ENCODE peak calls at places on chromosome 9, in ten cellular contexts. One of them, this sample, is unnamed.

GRCh38 chr9:29208670-29209069 is 1635.4 kb upstream of the C9orf72 start:
- DNase-seq in GM12865: no peak
- DNase-seq in upper lobe of left lung: no peak
- DNase-seq in adrenal gland: no peak
- DNase-seq in dorsolateral prefrontal cortex: no peak
- DNase-seq in AG10803: no peak
- DNase-seq in psoas muscle: no peak
- DNase-seq in AG04450: no peak
- DNase-seq in GM23338: peak; percentile 6
- DNase-seq in PC-9: no peak
- DNase-seq in this sample: no peak

GRCh38 chr9:4507731-4508130 is 17.5 kb downstream of the SLC1A1 start:
- DNase-seq in GM12865: no peak
- DNase-seq in upper lobe of left lung: no peak
- DNase-seq in adrenal gland: no peak
- DNase-seq in dorsolateral prefrontal cortex: no peak
- DNase-seq in AG10803: no peak
- DNase-seq in psoas muscle: no peak
- DNase-seq in AG04450: no peak
- DNase-seq in GM23338: no peak
- DNase-seq in PC-9: no peak
- DNase-seq in this sample: no peak

GRCh38 chr9:33719581-33720374 is 75.6 kb upstream of the PRSS3 start:
- DNase-seq in GM12865: peak; percentile 56
- DNase-seq in upper lobe of left lung: peak; percentile 35
- DNase-seq in adrenal gland: peak; percentile 27
- DNase-seq in dorsolateral prefrontal cortex: no peak
- DNase-seq in AG10803: no peak
- DNase-seq in psoas muscle: peak; percentile 49
- DNase-seq in AG04450: no peak
- DNase-seq in GM23338: peak; percentile 79
- DNase-seq in PC-9: peak; percentile 19
- DNase-seq in this sample: peak; percentile 78

GRCh38 chr9:113507256-113507655 is 43.7 kb downstream of the RGS3 start:
- DNase-seq in GM12865: no peak
- DNase-seq in upper lobe of left lung: no peak
- DNase-seq in adrenal gland: no peak
- DNase-seq in dorsolateral prefrontal cortex: no peak
- DNase-seq in AG10803: no peak
- DNase-seq in psoas muscle: no peak
- DNase-seq in AG04450: no peak
- DNase-seq in GM23338: no peak
- DNase-seq in PC-9: no peak
- DNase-seq in this sample: no peak

GRCh38 chr9:16213781-16214515 is 656.5 kb downstream of the BNC2 start:
- DNase-seq in GM12865: no peak
- DNase-seq in upper lobe of left lung: peak; percentile 48
- DNase-seq in adrenal gland: peak; percentile 65
- DNase-seq in dorsolateral prefrontal cortex: no peak
- DNase-seq in AG10803: peak; percentile 93
- DNase-seq in psoas muscle: no peak
- DNase-seq in AG04450: peak; percentile 95
- DNase-seq in GM23338: no peak
- DNase-seq in PC-9: peak; percentile 25
- DNase-seq in this sample: no peak

GRCh38 chr9:124256517-124257069 is 1.2 kb upstream of the NEK6 start:
- DNase-seq in GM12865: no peak
- DNase-seq in upper lobe of left lung: no peak
- DNase-seq in adrenal gland: no peak
- DNase-seq in dorsolateral prefrontal cortex: no peak
- DNase-seq in AG10803: peak; percentile 95
- DNase-seq in psoas muscle: peak; percentile 44
- DNase-seq in AG04450: no peak
- DNase-seq in GM23338: no peak
- DNase-seq in PC-9: peak; percentile 70
- DNase-seq in this sample: peak; percentile 65

GRCh38 chr9:19087601-19088000 is 15.1 kb downstream of the HAUS6 start:
- DNase-seq in GM12865: no peak
- DNase-seq in upper lobe of left lung: peak; percentile 53
- DNase-seq in adrenal gland: peak; percentile 80
- DNase-seq in dorsolateral prefrontal cortex: no peak
- DNase-seq in AG10803: no peak
- DNase-seq in psoas muscle: no peak
- DNase-seq in AG04450: peak; percentile 1
- DNase-seq in GM23338: no peak
- DNase-seq in PC-9: peak; percentile 10
- DNase-seq in this sample: no peak

GRCh38 chr9:116178481-116179211 is 25.1 kb downstream of the PAPPA start:
- DNase-seq in GM12865: no peak
- DNase-seq in upper lobe of left lung: no peak
- DNase-seq in adrenal gland: peak; percentile 24
- DNase-seq in dorsolateral prefrontal cortex: no peak
- DNase-seq in AG10803: no peak
- DNase-seq in psoas muscle: no peak
- DNase-seq in AG04450: no peak
- DNase-seq in GM23338: no peak
- DNase-seq in PC-9: no peak
- DNase-seq in this sample: no peak

GRCh38 chr9:127706836-127707241 is at the start of gene CFAP157:
- DNase-seq in GM12865: no peak
- DNase-seq in upper lobe of left lung: no peak
- DNase-seq in adrenal gland: no peak
- DNase-seq in dorsolateral prefrontal cortex: no peak
- DNase-seq in AG10803: no peak
- DNase-seq in psoas muscle: no peak
- DNase-seq in AG04450: no peak
- DNase-seq in GM23338: peak; percentile 83
- DNase-seq in PC-9: peak; percentile 43
- DNase-seq in this sample: no peak

GRCh38 chr9:76591256-76591950 is 132.4 kb downstream of the GCNT1 start:
- DNase-seq in GM12865: no peak
- DNase-seq in upper lobe of left lung: no peak
- DNase-seq in adrenal gland: no peak
- DNase-seq in dorsolateral prefrontal cortex: no peak
- DNase-seq in AG10803: peak; percentile 78
- DNase-seq in psoas muscle: no peak
- DNase-seq in AG04450: no peak
- DNase-seq in GM23338: no peak
- DNase-seq in PC-9: no peak
- DNase-seq in this sample: no peak

GRCh38 chr9:79798450-79798849 is 226.7 kb downstream of the TLE4 start:
- DNase-seq in GM12865: no peak
- DNase-seq in upper lobe of left lung: no peak
- DNase-seq in adrenal gland: no peak
- DNase-seq in dorsolateral prefrontal cortex: no peak
- DNase-seq in AG10803: no peak
- DNase-seq in psoas muscle: no peak
- DNase-seq in AG04450: no peak
- DNase-seq in GM23338: no peak
- DNase-seq in PC-9: no peak
- DNase-seq in this sample: no peak
- H3K4me3 ChIP-seq in GM12865: no peak overlapping the region
- H3K4me3 ChIP-seq in upper lobe of left lung: no peak overlapping the region
- H3K4me3 ChIP-seq in adrenal gland: no peak overlapping the region
- H3K4me3 ChIP-seq in dorsolateral prefrontal cortex: no peak overlapping the region
- H3K4me3 ChIP-seq in AG10803: no peak overlapping the region
- H3K4me3 ChIP-seq in psoas muscle: no peak overlapping the region
- H3K4me3 ChIP-seq in AG04450: no peak overlapping the region
- H3K4me3 ChIP-seq in GM23338: no peak overlapping the region
- H3K4me3 ChIP-seq in PC-9: no peak overlapping the region
- H3K4me3 ChIP-seq in this sample: no peak overlapping the region

DNA sequence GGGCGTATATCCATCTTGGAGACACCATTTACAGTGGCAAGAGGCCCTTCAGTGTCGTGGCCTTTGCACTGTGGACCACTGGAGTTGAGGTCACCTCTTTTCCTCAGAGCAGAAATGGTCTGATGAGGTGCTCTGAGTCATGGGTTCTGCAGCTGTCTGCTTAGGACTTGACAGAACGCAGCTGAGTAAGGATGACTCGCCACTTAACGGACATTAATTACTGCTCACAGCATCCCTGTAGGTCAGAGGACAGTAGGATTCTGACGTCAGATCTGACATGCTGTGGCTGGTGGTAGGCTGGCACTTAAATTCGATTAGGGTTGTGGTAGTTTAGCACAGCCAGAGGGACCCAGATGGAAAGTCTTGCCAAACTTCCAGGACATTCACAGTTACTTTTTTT is 479.4 kb downstream of the DMAC1 start:
- DNase-seq in GM12865: no peak
- DNase-seq in upper lobe of left lung: no peak
- DNase-seq in adrenal gland: no peak
- DNase-seq in dorsolateral prefrontal cortex: no peak
- DNase-seq in AG10803: peak; percentile 82
- DNase-seq in psoas muscle: no peak
- DNase-seq in AG04450: peak; percentile 91
- DNase-seq in GM23338: no peak
- DNase-seq in PC-9: no peak
- DNase-seq in this sample: no peak
- H3K4me3 ChIP-seq in GM12865: no peak overlapping the region
- H3K4me3 ChIP-seq in upper lobe of left lung: no peak overlapping the region
- H3K4me3 ChIP-seq in adrenal gland: no peak overlapping the region
- H3K4me3 ChIP-seq in dorsolateral prefrontal cortex: no peak overlapping the region
- H3K4me3 ChIP-seq in AG10803: no peak overlapping the region
- H3K4me3 ChIP-seq in psoas muscle: no peak overlapping the region
- H3K4me3 ChIP-seq in AG04450: no peak overlapping the region
- H3K4me3 ChIP-seq in GM23338: no peak overlapping the region
- H3K4me3 ChIP-seq in PC-9: no peak overlapping the region
- H3K4me3 ChIP-seq in this sample: no peak overlapping the region

DNA sequence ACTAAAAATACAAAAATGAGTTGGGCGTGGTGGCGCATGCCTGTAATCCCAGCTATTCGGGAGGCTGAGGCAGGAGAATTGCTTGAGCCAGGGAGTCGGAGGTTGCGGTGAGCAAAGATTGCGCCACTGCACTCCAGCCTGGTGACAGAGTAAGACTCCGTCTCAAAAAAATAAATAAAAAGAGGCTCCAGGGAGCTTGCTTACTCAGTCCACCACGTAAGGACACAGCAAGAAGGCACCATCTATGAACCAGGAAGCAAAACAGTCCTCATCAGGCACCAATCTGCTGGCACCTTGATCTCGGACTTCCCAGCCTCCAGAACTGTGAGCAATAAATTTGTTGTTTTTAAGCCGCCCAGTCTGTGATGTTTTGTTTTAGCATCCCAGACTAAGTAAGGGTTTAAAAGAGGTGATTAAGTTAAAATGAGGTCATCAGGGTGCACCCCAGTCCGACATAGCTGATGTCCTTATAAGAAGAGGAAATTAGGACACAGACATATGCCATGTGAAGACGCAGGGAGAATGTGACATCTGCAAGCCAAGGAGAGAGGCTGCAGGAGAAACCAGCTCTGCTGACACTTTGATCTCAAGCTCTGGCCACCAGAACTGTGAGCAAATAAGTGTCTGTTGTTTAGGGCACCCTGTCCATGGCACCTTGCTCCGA is 45.9 kb downstream of the C9orf50 start:
- DNase-seq in GM12865: no peak
- DNase-seq in upper lobe of left lung: no peak
- DNase-seq in adrenal gland: no peak
- DNase-seq in dorsolateral prefrontal cortex: no peak
- DNase-seq in AG10803: peak; percentile 65
- DNase-seq in psoas muscle: no peak
- DNase-seq in AG04450: no peak
- DNase-seq in GM23338: no peak
- DNase-seq in PC-9: no peak
- DNase-seq in this sample: no peak
- H3K4me3 ChIP-seq in GM12865: no peak overlapping the region
- H3K4me3 ChIP-seq in upper lobe of left lung: no peak overlapping the region
- H3K4me3 ChIP-seq in adrenal gland: no peak overlapping the region
- H3K4me3 ChIP-seq in dorsolateral prefrontal cortex: no peak overlapping the region
- H3K4me3 ChIP-seq in AG10803: no peak overlapping the region
- H3K4me3 ChIP-seq in psoas muscle: no peak overlapping the region
- H3K4me3 ChIP-seq in AG04450: no peak overlapping the region
- H3K4me3 ChIP-seq in GM23338: no peak overlapping the region
- H3K4me3 ChIP-seq in PC-9: no peak overlapping the region
- H3K4me3 ChIP-seq in this sample: no peak overlapping the region

GRCh38 chr9:133201424-133202144 is 7.5 kb downstream of the OBP2B start:
- DNase-seq in GM12865: no peak
- DNase-seq in upper lobe of left lung: no peak
- DNase-seq in adrenal gland: peak; percentile 9
- DNase-seq in dorsolateral prefrontal cortex: peak; percentile 35
- DNase-seq in AG10803: no peak
- DNase-seq in psoas muscle: no peak
- DNase-seq in AG04450: no peak
- DNase-seq in GM23338: no peak
- DNase-seq in PC-9: no peak
- DNase-seq in this sample: no peak

GRCh38 chr9:133202145-133202513 is 6.9 kb downstream of the OBP2B start:
- DNase-seq in GM12865: no peak
- DNase-seq in upper lobe of left lung: no peak
- DNase-seq in adrenal gland: peak; percentile 14
- DNase-seq in dorsolateral prefrontal cortex: no peak
- DNase-seq in AG10803: no peak
- DNase-seq in psoas muscle: no peak
- DNase-seq in AG04450: no peak
- DNase-seq in GM23338: no peak
- DNase-seq in PC-9: no peak
- DNase-seq in this sample: no peak

GRCh38 chr9:133200631-133201030 is 8.4 kb downstream of the OBP2B start:
- DNase-seq in GM12865: no peak
- DNase-seq in upper lobe of left lung: no peak
- DNase-seq in adrenal gland: peak; percentile 7
- DNase-seq in dorsolateral prefrontal cortex: no peak
- DNase-seq in AG10803: no peak
- DNase-seq in psoas muscle: no peak
- DNase-seq in AG04450: no peak
- DNase-seq in GM23338: no peak
- DNase-seq in PC-9: no peak
- DNase-seq in this sample: no peak

GRCh38 chr9:133202688-133203453 is 6.2 kb downstream of the OBP2B start:
- DNase-seq in GM12865: no peak
- DNase-seq in upper lobe of left lung: no peak
- DNase-seq in adrenal gland: peak; percentile 7
- DNase-seq in dorsolateral prefrontal cortex: no peak
- DNase-seq in AG10803: no peak
- DNase-seq in psoas muscle: no peak
- DNase-seq in AG04450: no peak
- DNase-seq in GM23338: no peak
- DNase-seq in PC-9: no peak
- DNase-seq in this sample: no peak

DNA sequence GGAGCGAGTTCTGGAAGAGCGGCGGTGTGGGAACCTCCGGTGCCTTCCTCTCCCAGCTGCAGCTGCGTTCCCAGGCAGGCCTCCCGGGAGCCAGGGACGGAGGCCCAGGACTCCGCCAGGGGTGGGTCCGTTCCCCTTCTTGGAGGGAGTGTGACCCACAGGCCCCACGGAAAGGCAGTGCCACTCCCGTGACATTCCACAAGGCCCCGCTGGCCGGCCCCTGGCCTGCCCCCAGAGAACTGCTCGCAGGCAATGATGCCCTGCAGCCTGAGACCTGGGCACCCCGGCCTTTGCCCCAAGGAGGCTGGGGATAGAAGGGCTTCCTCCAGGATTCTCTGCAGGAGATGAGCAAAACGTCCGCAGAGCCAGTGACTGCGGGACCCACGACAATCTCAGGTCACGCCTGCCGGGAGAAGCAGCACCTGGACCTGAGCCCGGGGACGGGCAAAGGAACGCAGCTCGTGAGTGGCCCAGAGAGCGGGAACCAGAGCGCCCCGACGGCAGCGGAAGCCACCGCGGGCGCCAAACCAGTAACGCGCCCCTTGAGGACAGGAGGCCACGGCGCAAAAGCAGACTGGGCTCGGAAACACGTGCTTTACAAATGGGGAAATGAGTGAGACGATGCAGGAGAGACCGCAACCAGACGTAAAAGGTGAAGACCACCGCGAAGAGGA is 9.3 kb downstream of the OBP2B start:
- DNase-seq in GM12865: peak; percentile 11
- DNase-seq in upper lobe of left lung: peak; percentile 26
- DNase-seq in adrenal gland: peak; percentile 15
- DNase-seq in dorsolateral prefrontal cortex: peak; percentile 44
- DNase-seq in AG10803: peak; percentile 9
- DNase-seq in psoas muscle: peak; percentile 76
- DNase-seq in AG04450: no peak
- DNase-seq in GM23338: peak; percentile 80
- DNase-seq in PC-9: no peak
- DNase-seq in this sample: no peak
- H3K4me3 ChIP-seq in GM12865: no peak overlapping the region
- H3K4me3 ChIP-seq in upper lobe of left lung: peak overlapping the region; percentile 36
- H3K4me3 ChIP-seq in adrenal gland: no peak overlapping the region
- H3K4me3 ChIP-seq in dorsolateral prefrontal cortex: peak overlapping the region; percentile 45
- H3K4me3 ChIP-seq in AG10803: peak overlapping the region; percentile 34
- H3K4me3 ChIP-seq in psoas muscle: peak overlapping the region; percentile 56
- H3K4me3 ChIP-seq in AG04450: no peak overlapping the region
- H3K4me3 ChIP-seq in GM23338: no peak overlapping the region
- H3K4me3 ChIP-seq in PC-9: no peak overlapping the region
- H3K4me3 ChIP-seq in this sample: no peak overlapping the region